ENCODE peak calls at places on chromosomes 6 and 20, in seven cellular contexts. One of them, this sample, is unnamed.

GRCh38 chr6:109793793-109794192 is 102.7 kb downstream of the FIG4 start:
- DNase-seq in lower leg skin: peak; percentile 71
- DNase-seq in endothelial cell: no peak
- DNase-seq in body of pancreas: peak; percentile 58
- DNase-seq in astrocyte: peak; percentile 97
- DNase-seq in HCT116: peak; percentile 83
- DNase-seq in progenitor cell of endocrine pancreas: no peak
- DNase-seq in this sample: peak; percentile 71

GRCh38 chr6:131761061-131761761 is 46.6 kb upstream of the ENPP1 start:
- DNase-seq in HCT116: no peak
- DNase-seq in progenitor cell of endocrine pancreas: no peak
- DNase-seq in body of pancreas: no peak
- DNase-seq in lower leg skin: no peak
- DNase-seq in astrocyte: peak; percentile 90
- DNase-seq in endothelial cell: no peak
- DNase-seq in this sample: peak; percentile 12

GRCh38 chr20:16864958-16865357 is 116.8 kb downstream of the OTOR start:
- DNase-seq in HCT116: no peak
- DNase-seq in lower leg skin: no peak
- DNase-seq in astrocyte: peak; percentile 16
- DNase-seq in endothelial cell: no peak
- DNase-seq in progenitor cell of endocrine pancreas: no peak
- DNase-seq in body of pancreas: no peak
- DNase-seq in this sample: no peak

GRCh38 chr20:2140561-2140960 is 38.9 kb downstream of the STK35 start:
- DNase-seq in body of pancreas: peak; percentile 43
- DNase-seq in HCT116: no peak
- DNase-seq in astrocyte: peak; percentile 31
- DNase-seq in progenitor cell of endocrine pancreas: no peak
- DNase-seq in endothelial cell: no peak
- DNase-seq in lower leg skin: peak; percentile 54
- DNase-seq in this sample: no peak

GRCh38 chr6:165834613-165835259 is 171.7 kb upstream of the PDE10A start:
- DNase-seq in endothelial cell: no peak
- DNase-seq in HCT116: no peak
- DNase-seq in progenitor cell of endocrine pancreas: no peak
- DNase-seq in astrocyte: no peak
- DNase-seq in lower leg skin: peak; percentile 26
- DNase-seq in body of pancreas: peak; percentile 95
- DNase-seq in this sample: peak; percentile 42

GRCh38 chr6:135464634-135465033 is 32.9 kb downstream of the AHI1 start:
- DNase-seq in astrocyte: no peak
- DNase-seq in endothelial cell: no peak
- DNase-seq in lower leg skin: no peak
- DNase-seq in body of pancreas: no peak
- DNase-seq in HCT116: no peak
- DNase-seq in progenitor cell of endocrine pancreas: no peak
- DNase-seq in this sample: no peak

GRCh38 chr6:132165677-132166076 is 214.5 kb upstream of the CCN2 start:
- DNase-seq in lower leg skin: no peak
- DNase-seq in HCT116: no peak
- DNase-seq in endothelial cell: no peak
- DNase-seq in progenitor cell of endocrine pancreas: no peak
- DNase-seq in body of pancreas: no peak
- DNase-seq in astrocyte: no peak
- DNase-seq in this sample: no peak

GRCh38 chr20:10524034-10524476 is 89.0 kb downstream of the SLX4IP start:
- DNase-seq in body of pancreas: peak; percentile 40
- DNase-seq in lower leg skin: peak; percentile 64
- DNase-seq in progenitor cell of endocrine pancreas: no peak
- DNase-seq in HCT116: no peak
- DNase-seq in astrocyte: peak; percentile 55
- DNase-seq in endothelial cell: no peak
- DNase-seq in this sample: no peak

GRCh38 chr6:30158475-30159025 is 2.5 kb downstream of the TRIM10 start:
- DNase-seq in body of pancreas: no peak
- DNase-seq in progenitor cell of endocrine pancreas: no peak
- DNase-seq in lower leg skin: no peak
- DNase-seq in endothelial cell: no peak
- DNase-seq in HCT116: no peak
- DNase-seq in astrocyte: no peak
- DNase-seq in this sample: no peak

GRCh38 chr20:61937146-61937962 is 128.3 kb downstream of the TAF4 start:
- DNase-seq in astrocyte: no peak
- DNase-seq in endothelial cell: no peak
- DNase-seq in HCT116: no peak
- DNase-seq in lower leg skin: no peak
- DNase-seq in progenitor cell of endocrine pancreas: no peak
- DNase-seq in body of pancreas: no peak
- DNase-seq in this sample: no peak

GRCh38 chr6:121857551-121857950 is 422.1 kb downstream of the GJA1 start:
- DNase-seq in progenitor cell of endocrine pancreas: no peak
- DNase-seq in astrocyte: no peak
- DNase-seq in HCT116: no peak
- DNase-seq in lower leg skin: no peak
- DNase-seq in endothelial cell: no peak
- DNase-seq in body of pancreas: no peak
- DNase-seq in this sample: no peak

GRCh38 chr20:58481541-58482021 is 33.6 kb downstream of the APCDD1L start:
- DNase-seq in astrocyte: no peak
- DNase-seq in body of pancreas: no peak
- DNase-seq in HCT116: peak; percentile 27
- DNase-seq in lower leg skin: no peak
- DNase-seq in endothelial cell: peak; percentile 86
- DNase-seq in progenitor cell of endocrine pancreas: peak; percentile 30
- DNase-seq in this sample: no peak

GRCh38 chr20:51987812-51988211 is 185.5 kb upstream of the SALL4 start:
- DNase-seq in body of pancreas: no peak
- DNase-seq in HCT116: no peak
- DNase-seq in lower leg skin: no peak
- DNase-seq in progenitor cell of endocrine pancreas: no peak
- DNase-seq in astrocyte: no peak
- DNase-seq in endothelial cell: no peak
- DNase-seq in this sample: no peak

GRCh38 chr20:62898970-62899632 is 27.2 kb downstream of the DIDO1 start:
- DNase-seq in progenitor cell of endocrine pancreas: no peak
- DNase-seq in endothelial cell: no peak
- DNase-seq in HCT116: no peak
- DNase-seq in body of pancreas: no peak
- DNase-seq in astrocyte: no peak
- DNase-seq in lower leg skin: no peak
- DNase-seq in this sample: no peak

GRCh38 chr6:35051997-35052583 is 89.0 kb downstream of the TCP11 start:
- DNase-seq in lower leg skin: no peak
- DNase-seq in progenitor cell of endocrine pancreas: no peak
- DNase-seq in astrocyte: no peak
- DNase-seq in body of pancreas: no peak
- DNase-seq in HCT116: no peak
- DNase-seq in endothelial cell: no peak
- DNase-seq in this sample: no peak

GRCh38 chr6:20919677-20920385 is 385.6 kb downstream of the CDKAL1 start:
- DNase-seq in astrocyte: peak; percentile 16
- DNase-seq in HCT116: no peak
- DNase-seq in progenitor cell of endocrine pancreas: no peak
- DNase-seq in body of pancreas: no peak
- DNase-seq in endothelial cell: no peak
- DNase-seq in lower leg skin: no peak
- DNase-seq in this sample: no peak

GRCh38 chr6:146650799-146651481 is 52.2 kb downstream of the ADGB start:
- DNase-seq in lower leg skin: no peak
- DNase-seq in body of pancreas: no peak
- DNase-seq in endothelial cell: no peak
- DNase-seq in HCT116: no peak
- DNase-seq in progenitor cell of endocrine pancreas: no peak
- DNase-seq in astrocyte: no peak
- DNase-seq in this sample: no peak

GRCh38 chr6:88376759-88377387 is 210.7 kb upstream of the CNR1 start:
- DNase-seq in body of pancreas: no peak
- DNase-seq in progenitor cell of endocrine pancreas: no peak
- DNase-seq in lower leg skin: no peak
- DNase-seq in endothelial cell: no peak
- DNase-seq in HCT116: no peak
- DNase-seq in astrocyte: peak; percentile 91
- DNase-seq in this sample: peak; percentile 33

GRCh38 chr6:46733410-46733809 is 1.8 kb downstream of the PLA2G7 start:
- DNase-seq in HCT116: no peak
- DNase-seq in progenitor cell of endocrine pancreas: no peak
- DNase-seq in astrocyte: no peak
- DNase-seq in body of pancreas: no peak
- DNase-seq in endothelial cell: no peak
- DNase-seq in lower leg skin: no peak
- DNase-seq in this sample: no peak

GRCh38 chr20:40941023-40941655 is 87.5 kb upstream of the TOP1 start:
- DNase-seq in lower leg skin: no peak
- DNase-seq in astrocyte: no peak
- DNase-seq in endothelial cell: no peak
- DNase-seq in body of pancreas: no peak
- DNase-seq in HCT116: no peak
- DNase-seq in progenitor cell of endocrine pancreas: no peak
- DNase-seq in this sample: no peak

GRCh38 chr6:110116258-110116657 is 63.2 kb downstream of the WASF1 start:
- DNase-seq in HCT116: no peak
- DNase-seq in body of pancreas: peak; percentile 7
- DNase-seq in progenitor cell of endocrine pancreas: no peak
- DNase-seq in endothelial cell: no peak
- DNase-seq in lower leg skin: no peak
- DNase-seq in astrocyte: no peak
- DNase-seq in this sample: no peak

GRCh38 chr6:137269803-137270202 is 50.6 kb upstream of the IFNGR1 start:
- DNase-seq in progenitor cell of endocrine pancreas: no peak
- DNase-seq in HCT116: no peak
- DNase-seq in body of pancreas: no peak
- DNase-seq in endothelial cell: no peak
- DNase-seq in lower leg skin: no peak
- DNase-seq in astrocyte: no peak
- DNase-seq in this sample: no peak

GRCh38 chr6:162726997-162727346 is 594 bp downstream of the PRKN start:
- DNase-seq in endothelial cell: no peak
- DNase-seq in lower leg skin: no peak
- DNase-seq in astrocyte: no peak
- DNase-seq in HCT116: no peak
- DNase-seq in body of pancreas: no peak
- DNase-seq in progenitor cell of endocrine pancreas: no peak
- DNase-seq in this sample: no peak

GRCh38 chr6:126661646-126662045 is 321.7 kb downstream of the CENPW start:
- DNase-seq in progenitor cell of endocrine pancreas: no peak
- DNase-seq in astrocyte: peak; percentile 74
- DNase-seq in body of pancreas: no peak
- DNase-seq in lower leg skin: no peak
- DNase-seq in endothelial cell: no peak
- DNase-seq in HCT116: no peak
- DNase-seq in this sample: no peak

GRCh38 chr6:158207452-158207788 is 39.3 kb downstream of the GTF2H5 start:
- DNase-seq in progenitor cell of endocrine pancreas: no peak
- DNase-seq in endothelial cell: no peak
- DNase-seq in body of pancreas: no peak
- DNase-seq in HCT116: no peak
- DNase-seq in astrocyte: peak; percentile 66
- DNase-seq in lower leg skin: no peak
- DNase-seq in this sample: no peak

GRCh38 chr6:141152951-141153350 is 979.8 kb upstream of the GJE1 start:
- DNase-seq in astrocyte: no peak
- DNase-seq in progenitor cell of endocrine pancreas: no peak
- DNase-seq in HCT116: no peak
- DNase-seq in lower leg skin: no peak
- DNase-seq in endothelial cell: no peak
- DNase-seq in body of pancreas: no peak
- DNase-seq in this sample: no peak
- TF ChIP-seq CTCF in astrocyte: no peak
- TF ChIP-seq CTCF in progenitor cell of endocrine pancreas: no peak
- TF ChIP-seq CTCF in HCT116: no peak
- TF ChIP-seq CTCF in lower leg skin: no peak
- TF ChIP-seq CTCF in endothelial cell: no peak
- TF ChIP-seq CTCF in body of pancreas: no peak
- TF ChIP-seq CTCF in this sample: no peak

DNA sequence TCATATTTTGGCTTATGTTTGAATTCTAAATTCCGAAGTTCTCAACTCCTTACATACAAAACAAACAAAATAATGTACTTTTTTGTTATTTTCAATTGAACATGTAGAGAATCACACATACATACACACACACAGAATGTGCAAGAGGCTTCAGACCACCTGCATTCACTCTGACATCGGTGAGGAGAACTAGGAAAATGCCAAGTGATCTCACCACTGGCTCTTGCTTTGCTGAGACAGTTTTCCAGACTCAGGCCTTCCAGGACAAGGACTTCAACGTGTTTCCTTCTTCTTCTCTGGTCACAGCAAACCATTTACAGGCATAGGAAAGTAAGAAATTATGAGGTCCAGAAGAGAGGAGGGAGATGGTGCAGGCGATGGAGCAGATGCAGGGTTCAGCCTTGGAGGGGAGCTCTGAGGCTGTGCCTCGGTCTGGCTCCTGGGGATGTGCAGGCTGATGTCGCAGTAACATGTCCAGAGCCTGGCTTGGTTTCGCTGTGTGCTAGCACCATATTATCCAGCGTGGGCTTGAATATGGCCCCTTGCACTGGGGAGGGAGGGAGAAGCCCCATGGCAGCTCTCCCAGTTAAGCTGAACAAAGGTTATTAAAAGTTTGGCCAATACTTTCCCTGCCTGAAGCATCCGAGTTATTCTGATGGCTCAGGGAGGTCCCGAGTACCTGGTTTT is 93.3 kb downstream of the DACT2 start:
- DNase-seq in body of pancreas: no peak
- DNase-seq in lower leg skin: no peak
- DNase-seq in progenitor cell of endocrine pancreas: no peak
- DNase-seq in HCT116: no peak
- DNase-seq in astrocyte: no peak
- DNase-seq in endothelial cell: no peak
- DNase-seq in this sample: no peak
- TF ChIP-seq CTCF in body of pancreas: no peak
- TF ChIP-seq CTCF in lower leg skin: no peak
- TF ChIP-seq CTCF in progenitor cell of endocrine pancreas: no peak
- TF ChIP-seq CTCF in HCT116: no peak
- TF ChIP-seq CTCF in astrocyte: no peak
- TF ChIP-seq CTCF in endothelial cell: no peak
- TF ChIP-seq CTCF in this sample: no peak

DNA sequence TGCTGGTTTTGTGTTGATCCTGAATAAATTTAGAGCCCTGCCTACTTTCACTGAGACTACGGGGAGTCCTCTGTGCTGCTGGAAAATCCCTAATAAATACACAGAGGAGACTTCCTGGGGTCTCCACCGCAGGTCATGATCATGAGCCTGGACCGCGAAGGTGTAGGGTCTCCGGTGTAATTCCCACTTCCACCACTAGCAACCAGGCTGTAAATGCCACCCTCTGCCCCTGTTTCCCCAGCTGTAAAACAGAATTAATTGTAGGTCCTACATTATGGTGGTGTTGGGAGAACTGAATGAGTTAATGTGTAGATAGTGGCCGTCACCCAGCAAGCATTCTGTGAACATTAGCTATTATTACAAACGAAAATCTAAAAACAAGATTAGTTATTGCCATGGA is 191.6 kb upstream of the THBS2 start:
- DNase-seq in astrocyte: no peak
- DNase-seq in lower leg skin: no peak
- DNase-seq in progenitor cell of endocrine pancreas: no peak
- DNase-seq in body of pancreas: no peak
- DNase-seq in HCT116: no peak
- DNase-seq in endothelial cell: no peak
- DNase-seq in this sample: no peak
- TF ChIP-seq CTCF in astrocyte: no peak
- TF ChIP-seq CTCF in lower leg skin: no peak
- TF ChIP-seq CTCF in progenitor cell of endocrine pancreas: peak; percentile 34
- TF ChIP-seq CTCF in body of pancreas: no peak
- TF ChIP-seq CTCF in HCT116: peak; percentile 44
- TF ChIP-seq CTCF in endothelial cell: peak; percentile 31
- TF ChIP-seq CTCF in this sample: peak; percentile 21

GRCh38 chr20:12394786-12395185 is 477.1 kb downstream of the BTBD3 start:
- DNase-seq in body of pancreas: peak; percentile 8
- DNase-seq in lower leg skin: no peak
- DNase-seq in HCT116: no peak
- DNase-seq in endothelial cell: no peak
- DNase-seq in astrocyte: no peak
- DNase-seq in progenitor cell of endocrine pancreas: no peak
- DNase-seq in this sample: no peak
- TF ChIP-seq CTCF in body of pancreas: no peak
- TF ChIP-seq CTCF in lower leg skin: no peak
- TF ChIP-seq CTCF in HCT116: no peak
- TF ChIP-seq CTCF in endothelial cell: no peak
- TF ChIP-seq CTCF in astrocyte: no peak
- TF ChIP-seq CTCF in progenitor cell of endocrine pancreas: no peak
- TF ChIP-seq CTCF in this sample: peak; percentile 48

This sample was measured in epithelial cell of proximal tubule.